ENCODE peak calls at places on chromosomes 2 and 18, in four cellular contexts. One of them, this sample, is unnamed.

GRCh38 chr2:31049913-31050588 is 88.2 kb downstream of the GALNT14 start:
- DNase-seq in NCI-H526: no peak
- DNase-seq in omental fat pad: no peak
- DNase-seq in dermis microvascular lymphatic vessel endothelial cell: no peak
- DNase-seq in this sample: no peak

GRCh38 chr2:137865954-137866540 is 98.2 kb upstream of the HNMT start:
- DNase-seq in NCI-H526: peak
- DNase-seq in omental fat pad: no peak
- DNase-seq in dermis microvascular lymphatic vessel endothelial cell: peak
- DNase-seq in this sample: no peak

GRCh38 chr2:134508396-134508795 is 210.4 kb downstream of the TMEM163 start:
- DNase-seq in NCI-H526: no peak
- DNase-seq in omental fat pad: no peak
- DNase-seq in dermis microvascular lymphatic vessel endothelial cell: no peak
- DNase-seq in this sample: no peak

GRCh38 chr2:193627187-193627917 is 1432.6 kb upstream of the TMEFF2 start:
- DNase-seq in NCI-H526: no peak
- DNase-seq in omental fat pad: no peak
- DNase-seq in dermis microvascular lymphatic vessel endothelial cell: no peak
- DNase-seq in this sample: no peak

GRCh38 chr18:23093772-23094171 is 41.5 kb upstream of the CABLES1 start:
- DNase-seq in NCI-H526: no peak
- DNase-seq in omental fat pad: no peak
- DNase-seq in dermis microvascular lymphatic vessel endothelial cell: no peak
- DNase-seq in this sample: no peak

GRCh38 chr2:104521247-104521646 is 332.7 kb upstream of the POU3F3 start:
- DNase-seq in NCI-H526: peak
- DNase-seq in omental fat pad: no peak
- DNase-seq in dermis microvascular lymphatic vessel endothelial cell: no peak
- DNase-seq in this sample: no peak

GRCh38 chr2:215664847-215665525 is 229.1 kb upstream of the FN1 start:
- DNase-seq in NCI-H526: no peak
- DNase-seq in omental fat pad: no peak
- DNase-seq in dermis microvascular lymphatic vessel endothelial cell: no peak
- DNase-seq in this sample: no peak

GRCh38 chr2:150911766-150912280 is 349.8 kb downstream of the RBM43 start:
- DNase-seq in NCI-H526: no peak
- DNase-seq in omental fat pad: peak
- DNase-seq in dermis microvascular lymphatic vessel endothelial cell: no peak
- DNase-seq in this sample: no peak

GRCh38 chr2:206082298-206082843 is 3.6 kb downstream of the INO80D start:
- DNase-seq in NCI-H526: peak
- DNase-seq in omental fat pad: no peak
- DNase-seq in dermis microvascular lymphatic vessel endothelial cell: no peak
- DNase-seq in this sample: no peak

GRCh38 chr18:12011962-12012549 is 30.7 kb downstream of the IMPA2 start:
- DNase-seq in NCI-H526: no peak
- DNase-seq in omental fat pad: no peak
- DNase-seq in dermis microvascular lymphatic vessel endothelial cell: no peak
- DNase-seq in this sample: no peak